ENCODE peak calls at places on chromosomes 6 and 20, in four cellular contexts. O is cardiac muscle cell, V is IMR-90, H is psoas muscle. G is an unnamed sample. For H3K36me3, the result is how much of the 10 kb centered on the place peaks cover.

GRCh38 chr6:4962905-4963304 is 40.9 kb downstream of the RPP40 start:
- DNase-seq in O (no peak), V (no peak), H (no peak), G (no peak)

GRCh38 chr6:100453701-100454521 is 10.8 kb downstream of the SIM1 start:
- DNase-seq in O (no peak), V (no peak), H (no peak), G (no peak)

GRCh38 chr20:23156842-23157423 is 70.8 kb upstream of the CD93 start:
- DNase-seq in O (no peak), V (no peak), H (no peak), G (no peak)

GRCh38 chr20:47150403-47151152 is 205.9 kb downstream of the ZMYND8 start:
- DNase-seq in O (peak), V (peak), H (peak), G (peak)

GRCh38 chr6:22727709-22728108 is 158.3 kb downstream of the HDGFL1 start:
- DNase-seq in O (no peak), V (peak), H (no peak), G (no peak)

GRCh38 chr6:21164768-21165326 is 428.7 kb upstream of the SOX4 start:
- DNase-seq in O (no peak), V (peak), H (no peak), G (no peak)

GRCh38 chr6:160036790-160037206 is 67.9 kb downstream of the IGF2R start:
- DNase-seq in O (no peak), V (peak), H (no peak), G (peak)

GRCh38 chr6:169224185-169224695 is 29.4 kb downstream of the THBS2 start:
- DNase-seq in O (no peak), V (peak), H (no peak), G (peak)

GRCh38 chr6:85421963-85422362 is 27.9 kb upstream of the NT5E start:
- DNase-seq in O (no peak), V (peak), H (no peak), G (no peak)

GRCh38 chr20:45056473-45057148 is 44.3 kb downstream of the KCNS1 start:
- DNase-seq in O (no peak), V (no peak), H (no peak), G (no peak)

GRCh38 chr20:23782366-23782983 is 31.7 kb upstream of the CST1 start:
- DNase-seq in O (peak), V (peak), H (no peak), G (peak)

GRCh38 chr6:386688-387266 is 4.8 kb upstream of the IRF4 start:
- DNase-seq in O (no peak), V (no peak), H (no peak), G (no peak)

GRCh38 chr6:67885081-67886033 is 749.7 kb upstream of the ADGRB3 start:
- DNase-seq in O (no peak), V (no peak), H (no peak), G (no peak)

GRCh38 chr6:98844244-98845161 is 10.1 kb downstream of the POU3F2 start:
- DNase-seq in O (no peak), V (no peak), H (no peak), G (no peak)

GRCh38 chr20:43938932-43939761 is 24.5 kb downstream of the TOX2 start:
- DNase-seq in O (no peak), V (peak), H (peak), G (peak)

GRCh38 chr6:156645106-156645505 is 132.1 kb upstream of the ARID1B start:
- DNase-seq in O (no peak), V (peak), H (no peak), G (no peak)

GRCh38 chr20:59526242-59527225 is 77.8 kb upstream of the PHACTR3 start:
- DNase-seq in O (peak), V (no peak), H (no peak), G (no peak)

GRCh38 chr6:169839898-169840631 is 88.6 kb downstream of the ERMARD start:
- DNase-seq in O (no peak), V (no peak), H (no peak), G (no peak)

GRCh38 chr6:119830494-119831295 is 481.1 kb upstream of the MAN1A1 start:
- DNase-seq in O (no peak), V (no peak), H (no peak), G (peak)

GRCh38 chr6:37145443-37145842 is 24.5 kb upstream of the PIM1 start:
- DNase-seq in O (no peak), V (no peak), H (no peak), G (no peak)

GRCh38 chr6:159221486-159222170 is 52.4 kb downstream of the FNDC1 start:
- DNase-seq in O (no peak), V (no peak), H (no peak), G (no peak)

GRCh38 chr6:17469006-17469972 is 75.9 kb downstream of the CAP2 start:
- DNase-seq in O (no peak), V (no peak), H (no peak), G (no peak)
- TF ChIP-seq CTCF in O (peak), V (no peak), H (peak), G (no peak)

GRCh38 chr20:61803903-61804804 is 261.5 kb downstream of the TAF4 start:
- DNase-seq in O (no peak), V (peak), H (no peak), G (no peak)

GRCh38 chr20:61802721-61803311 is 262.9 kb downstream of the TAF4 start:
- DNase-seq in O (no peak), V (no peak), H (no peak), G (no peak)

GRCh38 chr20:61804896-61805295 is 260.8 kb downstream of the TAF4 start:
- DNase-seq in O (no peak), V (no peak), H (no peak), G (no peak)

GRCh38 chr20:61801857-61802442 is 263.7 kb downstream of the TAF4 start:
- DNase-seq in O (no peak), V (no peak), H (no peak), G (no peak)

DNA sequence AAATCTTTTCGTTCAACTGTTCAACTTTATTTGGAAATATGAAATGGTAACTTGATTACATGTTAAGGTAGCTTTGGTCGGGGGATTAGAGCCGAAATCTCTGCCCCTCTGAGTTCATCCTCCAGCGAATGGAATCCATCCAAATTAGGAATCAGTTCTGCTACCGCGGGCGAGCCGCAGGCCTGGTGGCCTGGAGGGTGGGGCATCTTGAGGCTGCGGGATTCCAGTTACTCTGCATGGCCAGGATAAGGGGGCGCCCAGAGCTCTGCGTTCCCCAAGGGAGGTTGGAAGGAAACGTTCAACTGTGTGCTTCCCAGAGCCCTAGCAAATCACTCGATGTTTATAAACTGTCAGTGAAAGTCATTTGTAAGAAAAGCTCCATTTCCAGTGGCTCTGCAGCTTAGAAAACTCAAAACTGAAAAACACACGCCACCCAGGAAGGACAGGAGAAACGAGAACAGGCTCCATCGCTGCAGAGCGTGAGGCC is 262.2 kb downstream of the TAF4 start:
- DNase-seq in O (no peak), V (no peak), H (no peak), G (no peak)
- H3K4me3 ChIP-seq in O (no peak), V (peak), H (no peak), G (no peak)

GRCh38 chr20:35134472-35134871 is 12.7 kb downstream of the EDEM2 start:
- DNase-seq in O (peak), V (no peak), H (peak), G (no peak)

GRCh38 chr20:35134900-35135299 is 12.2 kb downstream of the EDEM2 start:
- DNase-seq in O (peak), V (no peak), H (peak), G (no peak)

GRCh38 chr20:35131953-35132352 is 15.2 kb downstream of the EDEM2 start:
- DNase-seq in O (no peak), V (no peak), H (no peak), G (no peak)

GRCh38 chr20:35133735-35134134 is 13.4 kb downstream of the EDEM2 start:
- DNase-seq in O (no peak), V (no peak), H (no peak), G (no peak)

DNA sequence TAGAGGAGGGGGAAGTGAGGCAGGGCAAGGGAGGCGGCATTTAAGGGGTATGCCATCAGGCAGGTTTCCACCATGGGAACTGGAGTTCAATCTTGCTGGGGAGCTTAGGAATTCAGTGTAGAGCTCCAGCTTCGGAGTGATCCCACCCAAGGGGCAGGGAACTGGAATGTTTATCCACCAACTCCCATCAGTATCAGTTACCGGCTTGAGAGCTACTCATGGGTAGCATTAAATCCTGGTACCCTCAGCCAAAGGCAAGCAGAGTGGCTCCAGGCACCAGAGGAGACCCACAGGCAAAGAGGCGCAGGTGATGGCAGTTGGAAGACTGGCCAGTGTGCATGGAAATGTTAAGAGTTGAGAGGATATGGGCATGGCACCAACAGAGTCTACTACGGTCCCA is 14.1 kb downstream of the EDEM2 start:
- DNase-seq in O (no peak), V (no peak), H (no peak), G (no peak)
- H3K36me3 ChIP-seq in O (under half), V (under half), H (under half), G (under half)

DNA sequence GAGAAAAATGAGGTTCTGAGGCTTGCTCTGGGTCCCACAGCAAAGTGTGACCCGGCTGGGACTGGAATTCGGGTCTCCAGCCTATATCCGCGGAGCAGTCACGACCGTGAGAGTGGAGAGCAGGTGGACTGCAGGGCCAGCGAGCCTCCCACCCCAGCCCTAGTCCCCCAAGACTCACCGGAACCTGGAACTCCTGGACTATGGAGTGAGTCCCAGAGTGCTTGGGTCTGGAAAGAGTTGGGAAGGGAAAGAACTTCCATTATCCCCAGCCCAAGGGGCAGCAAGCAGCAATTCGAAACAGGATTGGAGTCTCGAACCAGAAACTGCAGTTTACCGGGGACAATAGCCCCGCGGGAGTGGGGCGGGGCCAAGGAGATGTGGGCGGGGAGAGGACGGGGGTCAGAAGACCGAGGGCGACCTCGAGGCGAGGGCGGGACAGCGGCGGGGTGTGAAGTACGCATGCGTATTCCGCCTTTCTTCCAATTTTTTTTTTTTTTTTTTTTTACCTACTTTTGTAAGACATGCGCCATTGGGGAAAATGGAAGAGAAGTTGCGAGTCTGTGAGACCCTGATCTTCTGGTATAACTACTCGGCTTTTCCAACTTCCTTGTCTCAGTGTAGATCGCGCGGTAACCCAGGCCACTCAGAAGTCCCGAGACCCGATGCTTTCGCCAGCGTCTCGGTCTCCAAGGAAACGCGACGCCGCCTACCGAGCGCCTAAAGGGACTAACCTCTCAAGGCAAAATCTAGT is at the start of gene C20orf96:
- DNase-seq in O (peak), V (peak), H (peak), G (peak)
- TF ChIP-seq CTCF in O (peak), V (peak), H (peak), G (peak)

GRCh38 chr20:62643521-62644043 is 1.3 kb downstream of the SLCO4A1 start:
- DNase-seq in O (no peak), V (peak), H (no peak), G (no peak)
- H3K4me3 ChIP-seq in O (no peak), V (no peak), H (peak), G (no peak)

DNA sequence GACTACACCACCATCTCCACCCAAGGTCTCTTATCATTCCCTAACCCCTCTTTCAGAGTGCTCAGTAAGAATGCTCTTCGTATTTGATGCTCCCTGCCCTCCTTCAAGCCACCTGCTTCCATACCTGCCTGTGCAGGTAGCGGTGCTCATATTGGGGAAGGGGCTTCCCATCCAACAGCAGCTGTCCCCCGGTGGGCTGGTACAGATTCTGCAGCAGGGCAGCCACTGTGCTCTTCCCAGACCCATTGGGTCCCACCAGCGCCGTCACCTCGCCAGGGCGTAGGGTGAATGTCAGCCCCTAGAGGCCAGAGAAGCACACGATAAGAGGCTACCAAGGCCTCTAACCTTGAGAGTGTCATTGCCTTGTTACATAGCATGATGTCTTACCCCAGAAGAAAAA is 3.9 kb upstream of the PSMB8 start:
- DNase-seq in O (no peak), V (no peak), H (no peak), G (no peak)
- H3K36me3 ChIP-seq in O (under half), V (under half), H (under half), G (under half)

DNA sequence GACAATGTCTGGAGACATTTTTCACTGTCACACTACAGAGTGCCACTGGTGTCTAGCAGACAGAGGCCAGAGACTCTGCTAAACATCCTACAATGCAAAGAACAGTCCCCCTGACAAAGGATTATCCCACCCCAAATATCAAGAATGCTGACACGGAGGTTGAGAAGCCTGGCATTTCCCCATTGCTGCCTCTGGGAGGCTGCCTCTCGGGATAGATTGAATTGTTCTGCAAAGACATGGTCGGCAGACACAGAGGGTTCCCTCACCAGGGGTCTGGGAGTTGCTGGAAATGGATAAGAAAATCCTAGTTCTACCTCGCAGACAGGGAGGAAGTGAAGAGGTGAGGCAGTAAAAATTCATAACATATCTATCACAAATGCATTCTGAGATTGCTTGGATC is 166.4 kb upstream of the AGPAT4 start:
- DNase-seq in O (no peak), V (no peak), H (no peak), G (no peak)
- TF ChIP-seq CTCF in O (no peak), V (no peak), H (no peak), G (no peak)

GRCh38 chr6:166556336-166556735 is 30.1 kb downstream of the RAMACL start:
- DNase-seq in O (no peak), V (peak), H (no peak), G (peak)

GRCh38 chr6:166554316-166554715 is 32.2 kb downstream of the RAMACL start:
- DNase-seq in O (no peak), V (peak), H (no peak), G (no peak)

GRCh38 chr6:166553563-166554271 is 32.8 kb downstream of the RAMACL start:
- DNase-seq in O (no peak), V (peak), H (peak), G (peak)

GRCh38 chr6:166556871-166557322 is 29.6 kb downstream of the RAMACL start:
- DNase-seq in O (no peak), V (peak), H (peak), G (peak)

DNA sequence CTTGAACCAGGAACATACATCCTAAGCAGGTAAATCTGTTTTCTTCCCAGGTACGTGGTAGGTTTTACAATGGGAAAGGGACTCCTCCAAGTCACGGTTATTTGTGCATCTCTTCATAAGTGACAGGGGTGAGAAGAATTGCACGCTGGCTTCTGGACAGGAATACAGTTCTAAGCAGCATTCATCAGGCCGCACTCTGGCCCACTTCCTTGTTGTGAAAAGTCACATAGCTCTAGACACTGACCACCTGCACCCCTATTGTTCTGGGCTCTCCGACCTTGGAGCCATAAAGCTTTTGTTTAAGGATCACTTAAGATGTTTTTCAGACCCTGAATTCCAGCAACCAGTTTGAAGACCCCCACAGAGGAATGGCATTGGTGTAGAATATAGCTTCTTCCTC is 31.4 kb downstream of the RAMACL start:
- DNase-seq in O (no peak), V (no peak), H (no peak), G (no peak)
- H3K4me3 ChIP-seq in O (no peak), V (no peak), H (no peak), G (no peak)

GRCh38 chr6:34246563-34247391 is 2.0 kb downstream of the SMIM29 start:
- DNase-seq in O (peak), V (peak), H (no peak), G (no peak)

GRCh38 chr6:34246249-34246562 is 2.6 kb downstream of the SMIM29 start:
- DNase-seq in O (no peak), V (no peak), H (no peak), G (no peak)

GRCh38 chr6:34242252-34243130 is 5.8 kb downstream of the HMGA1 start:
- DNase-seq in O (no peak), V (peak), H (no peak), G (no peak)

GRCh38 chr6:34243131-34243771 is 5.6 kb downstream of the SMIM29 start:
- DNase-seq in O (no peak), V (peak), H (no peak), G (no peak)

GRCh38 chr6:34243901-34244884 is 4.6 kb downstream of the SMIM29 start:
- DNase-seq in O (no peak), V (peak), H (peak), G (peak)
- H3K36me3 ChIP-seq in O (under half), V (under half), H (under half), G (under half)